ENCODE peak calls at places on chromosomes 2 and 18, in four cellular contexts. P, V, U and K are unnamed samples. For H3K4me1, the result is how much of the 10 kb centered on the place peaks cover.

GRCh38 chr18:21167641-21168372 is 56.2 kb upstream of the ROCK1 start:
- DNase-seq in U (peak), V (no peak), P (no peak), K (peak)

GRCh38 chr2:37389984-37390765 is 45.7 kb downstream of the QPCT start:
- DNase-seq in U (no peak), V (peak), P (peak), K (no peak)

GRCh38 chr2:237170017-237170416 is 84.3 kb downstream of the COPS8 start:
- DNase-seq in V (no peak), U (no peak), P (peak), K (no peak)

GRCh38 chr18:63676526-63676925 is 14.8 kb upstream of the SERPINB3 start:
- DNase-seq in P (no peak), U (no peak), V (no peak), K (no peak)

GRCh38 chr2:205524656-205525055 is 157.6 kb upstream of the NRP2 start:
- DNase-seq in P (no peak), U (no peak), V (no peak), K (no peak)

GRCh38 chr2:171490577-171490976 is 31.7 kb upstream of the CYBRD1 start:
- DNase-seq in U (no peak), V (no peak), P (no peak), K (no peak)

GRCh38 chr2:210546424-210547223 is 9.8 kb upstream of the CPS1 start:
- DNase-seq in V (no peak), U (no peak), P (no peak), K (peak)

GRCh38 chr2:135097532-135098231 is 45.6 kb downstream of the RAB3GAP1 start:
- DNase-seq in U (no peak), P (no peak), V (no peak), K (no peak)

GRCh38 chr18:50053142-50053541 is 141.8 kb downstream of the MYO5B start:
- DNase-seq in V (no peak), P (no peak), U (no peak), K (no peak)

GRCh38 chr2:127536707-127537106 is 1.2 kb downstream of the MYO7B start:
- DNase-seq in V (no peak), P (no peak), U (no peak), K (no peak)

GRCh38 chr18:13500227-13500865 is 226.0 kb downstream of the FAM210A start:
- DNase-seq in U (no peak), P (no peak), V (no peak), K (no peak)

GRCh38 chr2:205748660-205749059 is 66.4 kb downstream of the NRP2 start:
- DNase-seq in V (peak), U (no peak), P (no peak), K (no peak)

GRCh38 chr2:210895132-210895531 is 338.7 kb downstream of the CPS1 start:
- DNase-seq in V (no peak), P (no peak), U (no peak), K (no peak)

GRCh38 chr2:228658998-228659397 is 477.5 kb upstream of the SPHKAP start:
- DNase-seq in U (no peak), V (no peak), P (no peak), K (no peak)

GRCh38 chr2:44949329-44950151 is 8.0 kb downstream of the SIX3 start:
- DNase-seq in P (no peak), U (no peak), V (no peak), K (no peak)

GRCh38 chr18:48804856-48805610 is 145.7 kb downstream of the SMAD7 start:
- DNase-seq in U (peak), P (peak), V (no peak), K (no peak)

GRCh38 chr2:188787661-188788044 is 186.5 kb upstream of the COL3A1 start:
- DNase-seq in U (no peak), P (no peak), V (no peak), K (no peak)

GRCh38 chr2:240392084-240392947 is 43.1 kb upstream of the GPC1 start:
- DNase-seq in U (no peak), V (no peak), P (peak), K (no peak)

GRCh38 chr2:46574457-46575354 is 95.3 kb downstream of the TMEM247 start:
- DNase-seq in U (no peak), P (no peak), V (no peak), K (no peak)

GRCh38 chr2:30611572-30611971 is 164.5 kb downstream of the LCLAT1 start:
- DNase-seq in P (no peak), U (no peak), V (no peak), K (peak)

GRCh38 chr2:216905649-216906048 is 45.8 kb upstream of the TNP1 start:
- DNase-seq in U (no peak), P (no peak), V (no peak), K (no peak)

GRCh38 chr2:234451852-234452625 is 44.8 kb downstream of the ARL4C start:
- DNase-seq in U (no peak), P (no peak), V (peak), K (no peak)

GRCh38 chr2:101720732-101721131 is 23.2 kb downstream of the MAP4K4 start:
- DNase-seq in U (no peak), V (no peak), P (no peak), K (no peak)
- H3K4me1 ChIP-seq in U (under half), V (under half), P (under half), K (under half)

GRCh38 chr2:112155331-112156151 is 17.4 kb downstream of the FBLN7 start:
- DNase-seq in V (no peak), P (no peak), U (no peak), K (no peak)
- TF ChIP-seq POLR2A in V (no peak), P (no peak), U (no peak), K (no peak)

GRCh38 chr2:95034818-95035217 is 9.3 kb downstream of the MAL start:
- DNase-seq in P (no peak), V (no peak), U (no peak), K (no peak)
- H3K4me1 ChIP-seq in P (under half), V (under half), U (under half), K (under half)

GRCh38 chr2:207885010-207885409 is 115.3 kb upstream of the FZD5 start:
- DNase-seq in U (no peak), V (no peak), P (no peak), K (no peak)
- TF ChIP-seq POLR2A in U (no peak), V (no peak), P (no peak), K (no peak)

GRCh38 chr2:42101641-42102605 is 54.1 kb downstream of the PKDCC start:
- DNase-seq in P (peak), U (peak), V (no peak), K (peak)

GRCh38 chr2:42099431-42100173 is 51.8 kb downstream of the PKDCC start:
- DNase-seq in V (no peak), U (no peak), P (no peak), K (no peak)

GRCh38 chr2:42102606-42103450 is 55.0 kb downstream of the PKDCC start:
- DNase-seq in P (peak), V (no peak), U (peak), K (peak)

GRCh38 chr2:42098571-42099430 is 51.0 kb downstream of the PKDCC start:
- DNase-seq in U (no peak), P (no peak), V (no peak), K (peak)

GRCh38 chr2:42100696-42101585 is 53.1 kb downstream of the PKDCC start:
- DNase-seq in U (peak), P (peak), V (no peak), K (peak)
- H3K4me1 ChIP-seq in U (under half), P (under half), V (under half), K (under half)

DNA sequence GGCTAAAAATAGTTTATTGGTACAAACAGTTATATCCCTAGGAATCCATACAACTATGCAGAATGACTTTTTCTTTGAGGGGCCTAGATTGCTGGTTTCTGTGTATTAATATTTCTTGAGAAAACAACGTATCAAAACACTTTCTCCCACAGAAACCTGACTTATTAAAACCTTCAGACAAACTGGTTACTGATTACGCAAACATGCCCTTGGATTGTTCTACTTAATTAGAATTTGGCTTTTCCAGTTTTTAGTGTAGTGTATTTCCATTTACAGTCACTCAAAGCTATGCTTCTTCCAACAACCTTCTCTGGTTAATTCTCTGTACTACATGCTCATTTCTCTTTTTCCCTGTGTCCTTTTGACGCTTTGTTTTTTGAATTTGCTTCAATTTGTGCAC is 20.0 kb downstream of the VAPA start:
- DNase-seq in P (no peak), V (no peak), U (no peak), K (no peak)
- TF ChIP-seq POLR2A in P (no peak), V (no peak), U (no peak), K (no peak)

GRCh38 chr2:239263937-239264837 is 136.6 kb downstream of the HDAC4 start:
- DNase-seq in V (no peak), P (no peak), U (no peak), K (no peak)
- H3K4me1 ChIP-seq in V (half or more), P (under half), U (under half), K (under half)

DNA sequence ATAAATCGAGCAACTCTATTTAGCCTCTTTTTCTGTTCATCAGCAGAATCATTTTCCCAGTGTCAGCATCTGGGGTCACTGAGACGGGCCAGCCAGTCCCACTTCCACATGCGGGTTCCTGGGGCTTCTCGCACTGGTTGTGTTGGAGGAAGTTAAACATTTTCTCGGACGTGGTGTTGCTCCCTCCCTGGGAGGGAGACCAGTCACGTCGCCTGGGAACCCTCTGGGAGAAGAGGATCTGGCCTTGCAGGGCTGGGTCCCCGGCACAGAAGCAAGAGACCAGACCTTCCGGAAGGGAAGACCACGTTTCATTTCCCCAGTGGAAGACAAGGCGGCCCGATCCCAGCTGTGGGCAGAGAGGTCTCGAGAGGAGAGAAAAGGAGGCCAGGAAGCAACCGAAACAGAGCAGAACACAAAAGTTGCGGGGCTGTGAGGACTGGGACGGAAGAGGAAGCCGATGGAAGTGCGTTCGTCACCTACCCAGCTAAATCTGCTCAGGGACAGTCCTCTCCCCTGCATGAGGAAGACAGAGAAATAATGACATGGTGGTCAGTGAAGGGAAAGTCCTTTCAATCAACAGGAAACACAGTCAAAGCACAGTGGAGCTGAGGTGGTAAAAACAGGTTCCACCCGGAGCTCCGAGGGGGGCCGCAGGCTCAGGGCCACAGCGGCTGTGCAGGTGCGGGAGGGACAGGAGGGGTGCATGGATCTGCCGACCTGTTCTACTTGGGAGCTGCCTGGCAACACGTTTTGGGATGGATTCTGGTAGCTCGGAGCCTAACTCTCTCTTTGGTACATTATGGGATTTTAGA is 144.4 kb downstream of the MBP start:
- DNase-seq in U (no peak), P (no peak), V (no peak), K (no peak)
- TF ChIP-seq POLR2A in U (peak), P (no peak), V (no peak), K (no peak)